ENCODE peak calls at places on chromosome X, in seven cellular contexts. L is SK-N-SH, E is GM12878, M is A549, Z is HCT116, U is HepG2, J is K562. D is an unnamed sample. For H3K9me3, the result is how much of the 10 kb centered on the place peaks cover.

GRCh38 chrX:141176586-141177451 is at the start of gene LDOC1:
- DNase-seq in L (peak), E (no peak), M (peak), Z (no peak), U (no peak), J (peak), D (no peak)

GRCh38 chrX:115462406-115462805 is 98.6 kb upstream of the PLS3 start:
- DNase-seq in L (no peak), E (no peak), M (no peak), Z (no peak), U (no peak), J (no peak), D (no peak)

GRCh38 chrX:153818571-153819397 is 11.6 kb downstream of the PDZD4 start:
- DNase-seq in L (peak), E (no peak), M (peak), Z (no peak), U (no peak), J (peak), D (no peak)

GRCh38 chrX:1595711-1596060 is 4.3 kb downstream of the AKAP17A start:
- DNase-seq in L (no peak), E (no peak), M (no peak), Z (no peak), U (no peak), J (no peak), D (no peak)

GRCh38 chrX:102712216-102712966 is at the start of gene GPRASP2:
- DNase-seq in L (peak), E (no peak), M (no peak), Z (no peak), U (no peak), J (peak), D (no peak)

GRCh38 chrX:53266175-53266574 is 15.2 kb downstream of the IQSEC2 start:
- DNase-seq in L (no peak), E (no peak), M (no peak), Z (no peak), U (no peak), J (no peak), D (no peak)

GRCh38 chrX:111363741-111364140 is 48.3 kb downstream of the DCX start:
- DNase-seq in L (no peak), E (no peak), M (no peak), Z (no peak), U (no peak), J (no peak), D (no peak)

GRCh38 chrX:150446995-150447394 is 83.9 kb downstream of the MAMLD1 start:
- DNase-seq in L (no peak), E (no peak), M (no peak), Z (no peak), U (no peak), J (no peak), D (no peak)

GRCh38 chrX:65697915-65698796 is 30.7 kb downstream of the MSN start:
- DNase-seq in L (no peak), E (peak), M (no peak), Z (no peak), U (no peak), J (peak), D (no peak)

GRCh38 chrX:646796-647195 is 16.2 kb downstream of the SHOX start:
- DNase-seq in L (no peak), E (no peak), M (no peak), Z (no peak), U (no peak), J (no peak), D (no peak)

GRCh38 chrX:41293269-41293668 is 40.7 kb upstream of the DDX3X start:
- DNase-seq in L (no peak), E (no peak), M (no peak), Z (peak), U (peak), J (no peak), D (no peak)

GRCh38 chrX:96837808-96838207 is 45.9 kb upstream of the RPA4 start:
- DNase-seq in L (no peak), E (no peak), M (no peak), Z (no peak), U (no peak), J (no peak), D (no peak)

GRCh38 chrX:108437789-108438623 is at the start of gene COL4A6:
- DNase-seq in L (no peak), E (no peak), M (peak), Z (no peak), U (peak), J (peak), D (no peak)

GRCh38 chrX:40380649-40381488 is 199.9 kb upstream of the ATP6AP2 start:
- DNase-seq in L (peak), E (no peak), M (no peak), Z (no peak), U (no peak), J (no peak), D (no peak)

GRCh38 chrX:46573331-46573895 is at the start of gene CHST7:
- DNase-seq in L (peak), E (no peak), M (peak), Z (peak), U (peak), J (no peak), D (no peak)

GRCh38 chrX:102063445-102064074 is 61.9 kb upstream of the TCEAL2 start:
- DNase-seq in L (no peak), E (no peak), M (no peak), Z (no peak), U (no peak), J (no peak), D (no peak)

GRCh38 chrX:54048413-54048812 is 4.1 kb upstream of the PHF8 start:
- DNase-seq in L (no peak), E (no peak), M (no peak), Z (no peak), U (peak), J (no peak), D (no peak)

GRCh38 chrX:68827256-68827655 is 1.6 kb upstream of the EFNB1 start:
- DNase-seq in L (no peak), E (no peak), M (no peak), Z (no peak), U (no peak), J (no peak), D (no peak)

GRCh38 chrX:108139303-108139702 is 47.7 kb downstream of the ATG4A start:
- DNase-seq in L (peak), E (no peak), M (no peak), Z (no peak), U (no peak), J (peak), D (peak)

GRCh38 chrX:135977611-135978010 is 3.8 kb upstream of the MMGT1 start:
- DNase-seq in L (no peak), E (no peak), M (peak), Z (no peak), U (no peak), J (no peak), D (peak)

GRCh38 chrX:8679572-8679971 is 52.4 kb downstream of the ANOS1 start:
- DNase-seq in L (no peak), E (no peak), M (no peak), Z (no peak), U (no peak), J (no peak), D (no peak)

GRCh38 chrX:46686003-46686645 is 72.8 kb downstream of the SLC9A7 start:
- DNase-seq in L (peak), E (no peak), M (no peak), Z (peak), U (peak), J (peak), D (no peak)

GRCh38 chrX:117957128-117957527 is 159.5 kb downstream of the KLHL13 start:
- DNase-seq in L (no peak), E (no peak), M (no peak), Z (no peak), U (no peak), J (no peak), D (no peak)

GRCh38 chrX:118528089-118528753 is 32.6 kb downstream of the DOCK11 start:
- DNase-seq in L (no peak), E (peak), M (no peak), Z (no peak), U (no peak), J (no peak), D (no peak)

GRCh38 chrX:132442674-132443073 is 46.2 kb downstream of the MBNL3 start:
- DNase-seq in L (no peak), E (no peak), M (no peak), Z (no peak), U (no peak), J (no peak), D (no peak)

GRCh38 chrX:40755291-40756249 is 20.2 kb upstream of the MED14 start:
- DNase-seq in L (no peak), E (no peak), M (no peak), Z (no peak), U (no peak), J (no peak), D (no peak)

GRCh38 chrX:84363054-84363453 is 139.2 kb downstream of the HDX start:
- DNase-seq in L (no peak), E (no peak), M (no peak), Z (no peak), U (no peak), J (no peak), D (no peak)

GRCh38 chrX:115226929-115227328 is 7.0 kb downstream of the LRCH2 start:
- DNase-seq in L (peak), E (no peak), M (no peak), Z (peak), U (peak), J (no peak), D (peak)

GRCh38 chrX:49910344-49910743 is 12.1 kb upstream of the CLCN5 start:
- DNase-seq in L (no peak), E (no peak), M (no peak), Z (no peak), U (no peak), J (no peak), D (no peak)

GRCh38 chrX:39507617-39508299 is 590.0 kb downstream of the BCOR start:
- DNase-seq in L (no peak), E (no peak), M (no peak), Z (no peak), U (no peak), J (no peak), D (no peak)

GRCh38 chrX:49901068-49901467 is 21.3 kb upstream of the CLCN5 start:
- DNase-seq in L (no peak), E (no peak), M (no peak), Z (no peak), U (no peak), J (no peak), D (no peak)

GRCh38 chrX:153440556-153441135 is 5.2 kb downstream of the TREX2 start:
- DNase-seq in L (no peak), E (no peak), M (no peak), Z (no peak), U (no peak), J (no peak), D (no peak)

GRCh38 chrX:130869239-130869638 is 33.8 kb downstream of the ENOX2 start:
- DNase-seq in L (no peak), E (no peak), M (no peak), Z (no peak), U (no peak), J (no peak), D (no peak)

DNA sequence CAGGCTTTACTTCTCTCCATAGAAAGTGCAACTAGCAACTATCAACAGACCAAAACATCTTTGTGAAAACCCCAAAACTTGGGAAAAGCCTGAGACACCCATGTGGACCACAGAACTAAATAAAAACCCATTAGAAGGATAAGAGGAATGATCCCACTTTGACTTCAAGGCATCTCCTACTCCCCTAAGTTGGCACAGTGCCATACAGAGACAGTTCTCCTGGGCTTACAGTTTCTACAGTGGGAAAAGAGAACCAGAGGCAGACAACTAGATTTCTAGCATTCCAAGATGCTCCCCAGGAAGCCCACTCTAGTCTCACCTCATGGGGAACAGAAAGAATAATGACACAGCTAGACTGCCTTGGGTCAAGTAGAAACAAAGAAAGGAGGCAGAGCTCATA is 20.4 kb downstream of the TMLHE start:
- DNase-seq in L (no peak), E (no peak), M (no peak), Z (no peak), U (no peak), J (no peak), D (no peak)
- H3K9me3 ChIP-seq in L (under half), E (under half), M (under half), Z (under half), U (under half), J (under half), D (under half)

DNA sequence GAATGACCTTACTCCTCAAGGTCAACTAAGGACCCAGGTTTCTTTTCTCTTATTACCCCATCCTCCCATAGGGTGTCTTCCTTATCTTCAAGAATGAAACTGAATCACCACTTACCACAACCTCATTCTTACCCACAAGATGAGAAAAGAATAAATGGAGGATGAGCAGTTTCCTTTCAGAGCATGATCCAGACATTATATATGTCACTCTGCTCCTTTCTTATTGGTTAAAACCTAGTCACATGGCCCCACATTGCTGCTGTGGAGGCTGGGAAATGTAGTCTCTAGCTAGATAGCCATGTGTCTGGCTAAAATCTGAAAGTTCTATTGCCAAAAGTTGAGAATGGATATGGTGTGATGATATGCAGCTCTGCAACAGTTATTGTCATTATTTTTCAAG is 62.4 kb upstream of the RAI2 start:
- DNase-seq in L (peak), E (no peak), M (no peak), Z (no peak), U (no peak), J (peak), D (no peak)
- TF ChIP-seq REST in L (no peak), E (no peak), M (no peak), Z (no peak), U (no peak), J (no peak), D (no peak)

DNA sequence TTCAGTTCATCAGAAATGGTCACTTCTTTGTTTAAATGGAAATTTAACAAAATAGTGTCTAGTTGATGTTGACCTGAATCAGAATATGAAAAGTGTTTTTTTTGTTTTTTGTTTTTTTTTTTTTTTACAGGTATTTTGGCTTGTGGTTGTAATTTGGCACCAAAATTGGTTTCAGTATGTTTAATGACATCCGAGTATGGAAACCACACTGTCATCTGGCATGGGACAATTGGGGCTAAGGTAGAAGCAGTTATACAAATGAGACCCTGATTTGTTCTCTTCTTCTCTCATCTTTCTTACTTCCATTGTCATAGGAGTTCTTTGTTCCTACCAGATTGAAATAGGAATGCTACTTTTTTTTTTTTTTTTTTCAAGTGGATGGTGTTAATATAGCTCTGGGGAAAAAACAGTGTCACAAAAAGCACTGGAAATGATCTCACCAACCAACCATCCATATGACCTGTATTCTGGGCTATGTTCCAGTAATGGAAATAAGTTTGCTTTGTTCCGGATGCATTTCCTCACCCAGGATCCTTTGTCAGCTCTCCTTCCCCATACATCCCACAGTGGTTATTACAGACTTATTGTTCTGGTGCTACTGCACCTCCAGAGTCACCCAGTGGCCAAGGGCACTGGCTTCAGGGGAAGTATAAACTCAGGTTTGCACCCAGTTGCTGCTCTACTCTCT is 95.8 kb downstream of the ATXN3L start:
- DNase-seq in L (no peak), E (no peak), M (peak), Z (peak), U (peak), J (no peak), D (peak)
- H3K27ac ChIP-seq in L (peak), E (no peak), M (peak), Z (no peak), U (no peak), J (no peak), D (peak)

GRCh38 chrX:10126834-10127233 is 29.9 kb upstream of the CLCN4 start:
- DNase-seq in L (no peak), E (no peak), M (no peak), Z (no peak), U (no peak), J (no peak), D (no peak)
- H3K9me3 ChIP-seq in L (under half), E (under half), M (under half), Z (under half), U (under half), J (under half), D (under half)

DNA sequence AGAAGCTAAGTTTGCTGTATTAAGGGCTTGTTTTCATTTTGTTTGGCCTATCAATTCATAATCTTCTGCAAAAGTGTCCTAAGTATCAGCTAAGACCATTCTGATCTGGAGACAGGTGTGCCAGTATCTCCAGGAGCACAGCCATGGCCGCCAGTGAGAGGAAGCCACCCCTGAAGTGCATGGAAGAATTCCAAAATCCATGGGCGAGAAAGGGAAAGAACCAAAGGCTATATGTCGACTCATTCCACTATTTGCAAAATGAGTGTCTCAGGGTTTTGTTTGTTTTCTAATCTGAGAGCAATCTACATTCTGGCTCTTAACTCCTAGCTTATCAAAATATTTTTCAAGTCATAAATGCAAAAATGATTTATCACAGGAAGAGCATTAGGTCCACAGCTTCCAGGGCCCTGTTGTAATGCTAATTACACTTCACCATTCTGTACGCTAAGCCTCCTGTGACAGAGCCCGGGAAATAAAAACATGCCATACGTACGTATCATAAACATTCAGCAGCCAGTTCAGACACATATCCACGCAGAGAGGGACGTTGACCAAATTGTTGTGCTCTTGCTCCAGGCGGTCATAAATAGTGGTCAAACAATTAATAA is 137.3 kb upstream of the FTHL17 start:
- DNase-seq in L (no peak), E (no peak), M (no peak), Z (no peak), U (no peak), J (no peak), D (no peak)
- TF ChIP-seq REST in L (no peak), E (no peak), M (no peak), Z (no peak), U (no peak), J (no peak), D (no peak)

DNA sequence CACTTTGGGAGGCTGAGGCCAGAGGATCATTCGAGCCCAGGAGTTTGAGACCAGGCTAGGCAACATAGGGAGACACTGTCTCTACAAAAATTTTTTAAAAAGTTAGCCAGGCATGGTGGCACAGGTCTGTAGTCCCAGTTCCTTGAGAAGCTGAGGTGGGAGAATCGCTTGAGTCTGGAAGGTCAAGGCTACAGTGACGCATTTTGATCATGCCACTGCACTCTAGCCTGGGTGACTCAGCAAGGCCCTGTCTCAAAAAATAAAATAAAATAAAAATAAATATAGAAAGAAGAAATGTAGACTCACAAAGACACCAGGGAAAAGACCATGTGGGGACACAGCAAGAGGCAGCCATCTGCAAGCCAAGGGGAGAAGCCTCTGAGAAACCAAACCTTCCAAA is 42.3 kb upstream of the SLC7A3 start:
- DNase-seq in L (no peak), E (no peak), M (no peak), Z (no peak), U (no peak), J (no peak), D (no peak)
- H3K27ac ChIP-seq in L (no peak), E (no peak), M (no peak), Z (no peak), U (no peak), J (no peak), D (no peak)

GRCh38 chrX:152206426-152206825 is 68.0 kb upstream of the MAGEA10 start:
- DNase-seq in L (no peak), E (no peak), M (no peak), Z (no peak), U (no peak), J (no peak), D (no peak)
- H3K9me3 ChIP-seq in L (under half), E (under half), M (under half), Z (under half), U (under half), J (under half), D (under half)